ENCODE peak calls at places on chromosomes 6 and 20, in four cellular contexts. W is glutamatergic neuron, C is hypothalamus, X is left cardiac atrium. K is an unnamed sample.

GRCh38 chr6:111342913-111343312 is 140.1 kb downstream of the REV3L start:
- DNase-seq in W (no peak), C (no peak), X (no peak), K (no peak)

GRCh38 chr20:36950432-36951197 is 893 bp downstream of the SAMHD1 start:
- DNase-seq in W (peak; percentile 17), C (no peak), X (peak; percentile 45), K (no peak)

GRCh38 chr6:63813531-63813930 is 177.9 kb downstream of the PHF3 start:
- DNase-seq in W (no peak), C (no peak), X (no peak), K (no peak)

GRCh38 chr6:135305684-135306083 is 124.6 kb downstream of the MYB start:
- DNase-seq in W (no peak), C (no peak), X (no peak), K (no peak)

GRCh38 chr6:56245903-56246351 is 1.5 kb downstream of the COL21A1 start:
- DNase-seq in W (no peak), C (no peak), X (no peak), K (no peak)

GRCh38 chr20:41152108-41152757 is 14.9 kb downstream of the PLCG1 start:
- DNase-seq in W (no peak), C (no peak), X (no peak), K (no peak)

GRCh38 chr6:155103816-155104366 is 108.8 kb downstream of the TIAM2 start:
- DNase-seq in W (no peak), C (no peak), X (no peak), K (no peak)

GRCh38 chr6:53938810-53939209 is 144.0 kb downstream of the LRRC1 start:
- DNase-seq in W (no peak), C (no peak), X (no peak), K (no peak)

GRCh38 chr6:42140051-42140450 is 2.4 kb downstream of the C6orf132 start:
- DNase-seq in W (no peak), C (no peak), X (no peak), K (no peak)

GRCh38 chr20:3165473-3166337 is 6.0 kb upstream of the FASTKD5 start:
- DNase-seq in W (peak; percentile 43), C (no peak), X (peak; percentile 70), K (peak; percentile 58)

GRCh38 chr6:34393191-34393967 is 910 bp upstream of the NUDT3 start:
- DNase-seq in W (no peak), C (no peak), X (no peak), K (no peak)

GRCh38 chr6:107731422-107732319 is 92.4 kb downstream of the SCML4 start:
- DNase-seq in W (no peak), C (no peak), X (no peak), K (no peak)

GRCh38 chr20:896626-897025 is 19.5 kb downstream of the ANGPT4 start:
- DNase-seq in W (no peak), C (no peak), X (no peak), K (no peak)

GRCh38 chr6:16684896-16685554 is 76.2 kb downstream of the ATXN1 start:
- DNase-seq in W (no peak), C (no peak), X (no peak), K (no peak)

GRCh38 chr6:100382031-100382430 is 82.7 kb downstream of the SIM1 start:
- DNase-seq in W (no peak), C (no peak), X (no peak), K (no peak)

GRCh38 chr6:77626431-77626830 is 26.4 kb upstream of the MEI4 start:
- DNase-seq in W (no peak), C (no peak), X (no peak), K (no peak)

GRCh38 chr20:6898928-6899327 is 131.4 kb downstream of the BMP2 start:
- DNase-seq in W (no peak), C (no peak), X (no peak), K (no peak)

GRCh38 chr6:90434096-90434495 is 137.5 kb upstream of the BACH2 start:
- DNase-seq in W (no peak), C (no peak), X (no peak), K (no peak)

GRCh38 chr6:115444079-115444478 is 616.6 kb downstream of the FRK start:
- DNase-seq in W (no peak), C (no peak), X (no peak), K (no peak)

GRCh38 chr6:153976921-153977693 is 61.9 kb upstream of the OPRM1 start:
- DNase-seq in W (no peak), C (no peak), X (no peak), K (no peak)

GRCh38 chr20:5844063-5844681 is 94.0 kb downstream of the SHLD1 start:
- DNase-seq in W (no peak), C (no peak), X (no peak), K (peak; percentile 37)

GRCh38 chr6:3696525-3696924 is 55.0 kb downstream of the PXDC1 start:
- DNase-seq in W (peak; percentile 64), C (no peak), X (no peak), K (no peak)

GRCh38 chr6:154458565-154459475 is 51.7 kb downstream of the CNKSR3 start:
- DNase-seq in W (no peak), C (no peak), X (no peak), K (no peak)

GRCh38 chr6:98927534-98927933 is 20.2 kb downstream of the FBXL4 start:
- DNase-seq in W (no peak), C (no peak), X (no peak), K (no peak)

GRCh38 chr20:25369971-25370370 is 20.7 kb downstream of the ABHD12 start:
- DNase-seq in W (no peak), C (no peak), X (no peak), K (no peak)

GRCh38 chr6:121335111-121336008 is 1.1 kb upstream of the TBC1D32 start:
- DNase-seq in W (no peak), C (no peak), X (no peak), K (no peak)

GRCh38 chr6:21133902-21134301 is 459.6 kb upstream of the SOX4 start:
- DNase-seq in W (peak; percentile 36), C (no peak), X (no peak), K (no peak)

GRCh38 chr6:21739241-21739640 is 145.7 kb downstream of the SOX4 start:
- DNase-seq in W (no peak), C (no peak), X (no peak), K (no peak)

GRCh38 chr20:51541189-51542032 is 1.1 kb downstream of the NFATC2 start:
- DNase-seq in W (peak; percentile 21), C (no peak), X (peak; percentile 91), K (no peak)

K was measured in occipital lobe.